ENCODE peak calls at places on chromosome X, in six cellular contexts. One of them, this sample, is unnamed.
A peak's percentile ranks its signal among the peaks of the same experiment; 100 is the strongest.

GRCh38 chrX:98067611-98068010 is 1183.9 kb downstream of the RPA4 start:
- DNase-seq in H9: no peak
- DNase-seq in left ventricle myocardium inferior: no peak
- DNase-seq in uterus: no peak
- DNase-seq in psoas muscle: no peak
- DNase-seq in endodermal cell: no peak
- DNase-seq in this sample: no peak

GRCh38 chrX:114221445-114221844 is 362.4 kb upstream of the HTR2C start:
- DNase-seq in left ventricle myocardium inferior: no peak
- DNase-seq in psoas muscle: no peak
- DNase-seq in uterus: no peak
- DNase-seq in endodermal cell: no peak
- DNase-seq in H9: no peak
- DNase-seq in this sample: no peak

GRCh38 chrX:40105791-40106676 is 8.3 kb upstream of the BCOR start:
- DNase-seq in left ventricle myocardium inferior: peak; percentile 79
- DNase-seq in uterus: peak; percentile 68
- DNase-seq in psoas muscle: peak; percentile 80
- DNase-seq in endodermal cell: peak; percentile 94
- DNase-seq in H9: peak; percentile 87
- DNase-seq in this sample: no peak

GRCh38 chrX:40996886-40997530 is 88.2 kb upstream of the USP9X start:
- DNase-seq in H9: peak; percentile 37
- DNase-seq in endodermal cell: peak; percentile 62
- DNase-seq in psoas muscle: no peak
- DNase-seq in uterus: no peak
- DNase-seq in left ventricle myocardium inferior: no peak
- DNase-seq in this sample: no peak

GRCh38 chrX:19127649-19128168 is 5.4 kb upstream of the ADGRG2 start:
- DNase-seq in endodermal cell: no peak
- DNase-seq in psoas muscle: no peak
- DNase-seq in H9: no peak
- DNase-seq in left ventricle myocardium inferior: peak; percentile 17
- DNase-seq in uterus: no peak
- DNase-seq in this sample: no peak

GRCh38 chrX:116135277-116135676 is 35.3 kb upstream of the AGTR2 start:
- DNase-seq in left ventricle myocardium inferior: no peak
- DNase-seq in H9: no peak
- DNase-seq in uterus: no peak
- DNase-seq in endodermal cell: no peak
- DNase-seq in psoas muscle: no peak
- DNase-seq in this sample: no peak

GRCh38 chrX:17414839-17415238 is 39.8 kb downstream of the NHS start:
- DNase-seq in H9: peak; percentile 42
- DNase-seq in left ventricle myocardium inferior: peak; percentile 17
- DNase-seq in psoas muscle: no peak
- DNase-seq in uterus: no peak
- DNase-seq in endodermal cell: peak; percentile 79
- DNase-seq in this sample: no peak

GRCh38 chrX:96314974-96315373 is 369.7 kb upstream of the DIAPH2 start:
- DNase-seq in uterus: no peak
- DNase-seq in H9: no peak
- DNase-seq in endodermal cell: no peak
- DNase-seq in left ventricle myocardium inferior: no peak
- DNase-seq in psoas muscle: no peak
- DNase-seq in this sample: no peak

GRCh38 chrX:38458071-38458470 is 103.3 kb upstream of the TSPAN7 start:
- DNase-seq in left ventricle myocardium inferior: no peak
- DNase-seq in uterus: no peak
- DNase-seq in psoas muscle: no peak
- DNase-seq in endodermal cell: no peak
- DNase-seq in H9: no peak
- DNase-seq in this sample: no peak

GRCh38 chrX:68685722-68686683 is 38.5 kb downstream of the STARD8 start:
- DNase-seq in psoas muscle: peak; percentile 73
- DNase-seq in left ventricle myocardium inferior: peak; percentile 53
- DNase-seq in H9: peak; percentile 71
- DNase-seq in uterus: peak; percentile 61
- DNase-seq in endodermal cell: peak; percentile 85
- DNase-seq in this sample: no peak

GRCh38 chrX:41491267-41492004 is 44.3 kb downstream of the NYX start:
- DNase-seq in H9: peak; percentile 61
- DNase-seq in left ventricle myocardium inferior: no peak
- DNase-seq in endodermal cell: peak; percentile 75
- DNase-seq in psoas muscle: no peak
- DNase-seq in uterus: no peak
- DNase-seq in this sample: peak; percentile 16

GRCh38 chrX:85203461-85203970 is 40.1 kb downstream of the SATL1 start:
- DNase-seq in left ventricle myocardium inferior: no peak
- DNase-seq in endodermal cell: no peak
- DNase-seq in psoas muscle: peak; percentile 26
- DNase-seq in H9: no peak
- DNase-seq in uterus: no peak
- DNase-seq in this sample: no peak

GRCh38 chrX:23118890-23119527 is 119.2 kb downstream of the DDX53 start:
- DNase-seq in left ventricle myocardium inferior: no peak
- DNase-seq in psoas muscle: no peak
- DNase-seq in endodermal cell: no peak
- DNase-seq in uterus: no peak
- DNase-seq in H9: peak; percentile 40
- DNase-seq in this sample: no peak

GRCh38 chrX:23114256-23114655 is 114.5 kb downstream of the DDX53 start:
- DNase-seq in left ventricle myocardium inferior: no peak
- DNase-seq in psoas muscle: no peak
- DNase-seq in H9: no peak
- DNase-seq in endodermal cell: no peak
- DNase-seq in uterus: no peak
- DNase-seq in this sample: no peak

DNA sequence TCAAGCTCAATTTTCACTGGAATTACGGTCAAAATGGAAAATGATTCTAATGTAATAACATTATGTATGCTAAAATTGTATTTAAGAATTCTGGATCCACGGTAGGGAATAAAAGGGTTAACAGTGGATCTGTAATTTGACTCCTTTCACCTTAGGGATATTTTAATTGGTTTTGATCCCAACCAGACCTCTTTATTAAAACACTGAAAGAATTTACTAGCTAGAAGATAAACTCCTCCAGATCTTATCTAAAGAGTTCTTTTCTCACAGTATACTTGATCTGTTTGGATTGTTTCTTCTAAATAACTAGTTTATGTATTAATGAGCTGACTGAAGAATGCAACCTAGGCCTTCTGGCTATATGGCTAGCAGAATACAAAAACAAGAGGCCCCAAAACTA is 118.4 kb downstream of the DDX53 start:
- DNase-seq in left ventricle myocardium inferior: no peak
- DNase-seq in endodermal cell: no peak
- DNase-seq in H9: no peak
- DNase-seq in psoas muscle: no peak
- DNase-seq in uterus: no peak
- DNase-seq in this sample: no peak
- H3K4me1 ChIP-seq in left ventricle myocardium inferior: no peaks in the 10 kb centered on the region
- H3K4me1 ChIP-seq in endodermal cell: no peaks in the 10 kb centered on the region
- H3K4me1 ChIP-seq in H9: no peaks in the 10 kb centered on the region
- H3K4me1 ChIP-seq in psoas muscle: no peaks in the 10 kb centered on the region
- H3K4me1 ChIP-seq in uterus: no peaks in the 10 kb centered on the region
- H3K4me1 ChIP-seq in this sample: no peaks in the 10 kb centered on the region

DNA sequence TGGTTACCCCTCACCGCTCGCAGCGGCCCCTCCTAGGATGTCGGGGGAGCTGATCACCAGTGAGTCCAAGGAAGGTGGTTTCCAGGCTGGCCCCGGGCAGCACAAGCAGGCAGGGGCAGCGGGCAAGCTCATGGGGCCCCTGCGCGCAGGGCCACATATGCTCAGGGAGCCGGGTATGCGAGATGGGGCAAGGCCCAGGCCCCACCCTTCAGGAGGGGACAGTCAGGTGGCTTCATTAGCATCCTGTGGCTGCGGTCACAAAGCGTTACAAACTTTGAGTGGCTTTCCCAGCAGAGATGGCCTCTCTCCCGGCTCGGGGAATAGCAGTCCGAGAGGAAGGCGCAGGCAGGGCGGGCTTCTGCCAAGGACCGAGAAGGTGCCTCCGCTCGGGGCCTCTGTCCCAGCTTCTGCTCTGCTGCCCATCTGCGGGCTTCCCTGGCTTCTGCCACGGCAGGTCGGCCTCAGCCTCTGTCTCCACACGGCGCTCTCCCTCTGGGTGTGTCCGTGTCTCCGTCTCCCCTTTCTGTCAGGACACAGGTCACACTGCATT is 13.5 kb downstream of the ABCD1 start:
- DNase-seq in endodermal cell: no peak
- DNase-seq in left ventricle myocardium inferior: no peak
- DNase-seq in H9: no peak
- DNase-seq in psoas muscle: no peak
- DNase-seq in uterus: no peak
- DNase-seq in this sample: no peak
- H3K4me1 ChIP-seq in endodermal cell: no peaks in the 10 kb centered on the region
- H3K4me1 ChIP-seq in left ventricle myocardium inferior: no peaks in the 10 kb centered on the region
- H3K4me1 ChIP-seq in H9: no peaks in the 10 kb centered on the region
- H3K4me1 ChIP-seq in psoas muscle: no peaks in the 10 kb centered on the region
- H3K4me1 ChIP-seq in uterus: no peaks in the 10 kb centered on the region
- H3K4me1 ChIP-seq in this sample: peaks cover under 1% of the 10 kb centered on the region

DNA sequence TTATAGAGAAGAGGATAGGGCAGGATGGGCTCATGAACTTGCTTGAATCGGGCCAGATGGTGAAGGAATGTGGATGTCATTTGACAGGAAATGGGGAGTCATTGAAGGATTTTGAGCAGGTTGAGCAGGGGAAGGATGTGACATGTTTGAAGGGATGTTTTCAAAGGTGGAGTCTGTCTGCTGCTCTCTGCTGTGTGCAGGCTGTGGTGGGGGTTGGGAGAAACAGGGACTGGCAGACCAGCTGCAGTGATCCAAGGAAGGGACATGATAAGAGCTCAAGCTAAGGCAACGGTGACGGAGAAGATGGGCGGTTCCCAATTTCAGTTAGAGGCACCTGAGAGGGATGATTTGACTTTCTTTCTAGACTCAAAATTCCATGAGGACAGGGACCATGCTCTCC is 14.0 kb upstream of the XPNPEP2 start:
- DNase-seq in left ventricle myocardium inferior: no peak
- DNase-seq in psoas muscle: no peak
- DNase-seq in uterus: no peak
- DNase-seq in endodermal cell: peak; percentile 37
- DNase-seq in H9: no peak
- DNase-seq in this sample: no peak
- H3K4me1 ChIP-seq in left ventricle myocardium inferior: no peaks in the 10 kb centered on the region
- H3K4me1 ChIP-seq in psoas muscle: no peaks in the 10 kb centered on the region
- H3K4me1 ChIP-seq in uterus: no peaks in the 10 kb centered on the region
- H3K4me1 ChIP-seq in endodermal cell: no peaks in the 10 kb centered on the region
- H3K4me1 ChIP-seq in H9: peaks cover 6% of the 10 kb centered on the region
- H3K4me1 ChIP-seq in this sample: no peaks in the 10 kb centered on the region

GRCh38 chrX:123185714-123186113 is 1.6 kb downstream of the GRIA3 start:
- DNase-seq in endodermal cell: no peak
- DNase-seq in psoas muscle: no peak
- DNase-seq in left ventricle myocardium inferior: no peak
- DNase-seq in H9: no peak
- DNase-seq in uterus: no peak
- DNase-seq in this sample: no peak
- H3K4me1 ChIP-seq in endodermal cell: no peaks in the 10 kb centered on the region
- H3K4me1 ChIP-seq in psoas muscle: no peaks in the 10 kb centered on the region
- H3K4me1 ChIP-seq in left ventricle myocardium inferior: no peaks in the 10 kb centered on the region
- H3K4me1 ChIP-seq in H9: no peaks in the 10 kb centered on the region
- H3K4me1 ChIP-seq in uterus: no peaks in the 10 kb centered on the region
- H3K4me1 ChIP-seq in this sample: no peaks in the 10 kb centered on the region

GRCh38 chrX:49856819-49857218 is 22.5 kb upstream of the USP27X start:
- DNase-seq in endodermal cell: no peak
- DNase-seq in uterus: no peak
- DNase-seq in psoas muscle: no peak
- DNase-seq in H9: no peak
- DNase-seq in left ventricle myocardium inferior: no peak
- DNase-seq in this sample: no peak
- H3K4me1 ChIP-seq in endodermal cell: no peaks in the 10 kb centered on the region
- H3K4me1 ChIP-seq in uterus: no peaks in the 10 kb centered on the region
- H3K4me1 ChIP-seq in psoas muscle: no peaks in the 10 kb centered on the region
- H3K4me1 ChIP-seq in H9: no peaks in the 10 kb centered on the region
- H3K4me1 ChIP-seq in left ventricle myocardium inferior: no peaks in the 10 kb centered on the region
- H3K4me1 ChIP-seq in this sample: no peaks in the 10 kb centered on the region

GRCh38 chrX:129019412-129019811 is 503.9 kb downstream of the SMARCA1 start:
- DNase-seq in H9: no peak
- DNase-seq in uterus: no peak
- DNase-seq in left ventricle myocardium inferior: no peak
- DNase-seq in endodermal cell: no peak
- DNase-seq in psoas muscle: no peak
- DNase-seq in this sample: no peak
- H3K4me1 ChIP-seq in H9: no peaks in the 10 kb centered on the region
- H3K4me1 ChIP-seq in uterus: no peaks in the 10 kb centered on the region
- H3K4me1 ChIP-seq in left ventricle myocardium inferior: no peaks in the 10 kb centered on the region
- H3K4me1 ChIP-seq in endodermal cell: no peaks in the 10 kb centered on the region
- H3K4me1 ChIP-seq in psoas muscle: no peaks in the 10 kb centered on the region
- H3K4me1 ChIP-seq in this sample: no peaks in the 10 kb centered on the region

GRCh38 chrX:154733072-154733425 is 17.8 kb downstream of the GAB3 start:
- DNase-seq in H9: no peak
- DNase-seq in endodermal cell: no peak
- DNase-seq in psoas muscle: no peak
- DNase-seq in uterus: no peak
- DNase-seq in left ventricle myocardium inferior: no peak
- DNase-seq in this sample: no peak
- H3K4me1 ChIP-seq in H9: peaks cover 2% of the 10 kb centered on the region
- H3K4me1 ChIP-seq in endodermal cell: no peaks in the 10 kb centered on the region
- H3K4me1 ChIP-seq in psoas muscle: peaks cover 55% of the 10 kb centered on the region
- H3K4me1 ChIP-seq in uterus: no peaks in the 10 kb centered on the region
- H3K4me1 ChIP-seq in left ventricle myocardium inferior: peaks cover 100% of the 10 kb centered on the region
- H3K4me1 ChIP-seq in this sample: no peaks in the 10 kb centered on the region